ENCODE peak calls at places on chromosomes 3 and 15, in ten cellular contexts. Z is NCI-H748 treated with DMSO at 0.1 percent for 48 hours; I is stimulated activated CD4-positive, alpha-beta T cell treated with anti-CD3 and anti-CD28 coated beads, Interleukin-2, amount 100 ng/mL, for 48 hours; C is right lobe of liver; P is stomach; M is cardiac muscle cell; E is effector memory CD8-positive, alpha-beta T cell; W is CD8-positive, alpha-beta memory T cell; X is NCI-H82; K is astrocyte. A is an unnamed sample.

GRCh38 chr15:75195766-75196241 is 5.9 kb upstream of the C15orf39 start:
- DNase-seq in M (peak), E (no peak), W (no peak), X (peak), Z (peak), C (no peak), I (no peak), K (no peak), P (no peak), A (no peak)

GRCh38 chr3:46891132-46891531 is 13.6 kb downstream of the PTH1R start:
- DNase-seq in I (no peak), X (no peak), C (no peak), K (no peak), W (no peak), M (no peak), Z (no peak), P (no peak), E (no peak), A (no peak)

GRCh38 chr3:160921020-160921635 is 165.1 kb downstream of the PPM1L start:
- DNase-seq in M (peak), P (peak), Z (peak), W (no peak), K (peak), I (no peak), E (no peak), C (no peak), X (peak), A (no peak)

GRCh38 chr3:148146947-148147346 is 550.8 kb upstream of the AGTR1 start:
- DNase-seq in I (no peak), P (no peak), K (peak), W (no peak), C (no peak), Z (no peak), X (no peak), M (no peak), E (no peak), A (no peak)

GRCh38 chr15:51801391-51801835 is 28.0 kb upstream of the TMOD3 start:
- DNase-seq in C (peak), E (no peak), Z (no peak), W (no peak), P (no peak), X (peak), K (peak), M (peak), I (no peak), A (no peak)

GRCh38 chr15:60573936-60574335 is 95.0 kb upstream of the ICE2 start:
- DNase-seq in E (no peak), W (peak), K (no peak), Z (no peak), M (no peak), I (no peak), X (peak), P (no peak), C (no peak), A (peak)

GRCh38 chr3:12901631-12902045 is 60.3 kb upstream of the RPL32 start:
- DNase-seq in E (no peak), I (no peak), M (no peak), W (no peak), Z (no peak), X (peak), C (peak), P (no peak), K (no peak), A (no peak)

GRCh38 chr3:82618594-82618993 is 857.1 kb upstream of the GBE1 start:
- DNase-seq in W (no peak), M (no peak), X (no peak), E (no peak), K (no peak), C (no peak), Z (no peak), P (no peak), I (no peak), A (no peak)

GRCh38 chr3:14862303-14862660 is 43.5 kb downstream of the FGD5 start:
- DNase-seq in K (no peak), C (no peak), Z (no peak), W (no peak), I (no peak), M (no peak), E (no peak), P (no peak), X (no peak), A (no peak)

GRCh38 chr3:67468511-67468910 is 185.9 kb downstream of the SUCLG2 start:
- DNase-seq in Z (no peak), E (no peak), I (no peak), P (no peak), X (no peak), K (peak), C (no peak), W (no peak), M (no peak), A (no peak)

GRCh38 chr3:8734908-8735307 is 1.3 kb downstream of the CAV3 start:
- DNase-seq in P (no peak), Z (no peak), W (no peak), C (no peak), X (no peak), E (no peak), I (no peak), K (no peak), M (peak), A (no peak)

GRCh38 chr3:183980408-183980807 is 37.3 kb downstream of the ABCC5 start:
- DNase-seq in K (no peak), M (no peak), C (no peak), P (no peak), I (no peak), X (peak), Z (no peak), E (no peak), W (no peak), A (no peak)

GRCh38 chr15:73872370-73872769 is 994 bp upstream of the TBC1D21 start:
- DNase-seq in C (no peak), X (no peak), I (no peak), K (peak), M (no peak), Z (no peak), P (no peak), W (no peak), E (no peak), A (no peak)

GRCh38 chr3:150970665-150971327 is 1.7 kb downstream of the CLRN1 start:
- DNase-seq in E (no peak), M (no peak), W (no peak), P (no peak), C (no peak), X (no peak), I (no peak), K (peak), Z (no peak), A (no peak)

GRCh38 chr15:73957276-73957675 is 31.0 kb downstream of the LOXL1 start:
- DNase-seq in X (no peak), E (no peak), I (no peak), W (no peak), K (no peak), P (no peak), M (no peak), Z (no peak), C (no peak), A (no peak)

GRCh38 chr3:62803276-62803675 is 71.9 kb downstream of the CADPS start:
- DNase-seq in E (no peak), X (peak), W (no peak), M (no peak), K (no peak), P (no peak), C (no peak), Z (no peak), I (no peak), A (no peak)

GRCh38 chr3:5045961-5046360 is 66.7 kb downstream of the BHLHE40 start:
- DNase-seq in C (no peak), E (no peak), Z (no peak), I (no peak), W (no peak), X (no peak), P (no peak), K (no peak), M (no peak), A (no peak)

GRCh38 chr3:171806200-171807128 is 3.8 kb downstream of the PLD1 start:
- DNase-seq in M (no peak), Z (no peak), E (no peak), X (no peak), C (no peak), P (no peak), W (no peak), K (peak), I (no peak), A (no peak)

GRCh38 chr3:140274429-140274828 is 339.4 kb downstream of the CLSTN2 start:
- DNase-seq in K (no peak), W (no peak), M (no peak), C (no peak), Z (no peak), X (no peak), P (no peak), E (no peak), I (no peak), A (no peak)

GRCh38 chr3:37892917-37893595 is 31.4 kb downstream of the CTDSPL start:
- DNase-seq in P (no peak), X (no peak), E (no peak), C (peak), Z (no peak), K (no peak), I (no peak), M (peak), W (no peak), A (no peak)

GRCh38 chr15:81087121-81087520 is 46.9 kb upstream of the CFAP161 start:
- DNase-seq in I (no peak), E (no peak), C (no peak), X (no peak), P (no peak), M (no peak), K (no peak), Z (no peak), W (no peak), A (no peak)